ENCODE peak calls at places on chromosomes 16 and 17, in seven cellular contexts. One of them, this sample, is unnamed.

GRCh38 chr17:38898812-38899348 is 26.5 kb upstream of the LASP1NB start:
- DNase-seq in mammary epithelial cell: no peak
- DNase-seq in breast epithelium: no peak
- DNase-seq in GM23248: no peak
- DNase-seq in left ventricle myocardium inferior: no peak
- DNase-seq in Peyer's patch: peak; percentile 90
- DNase-seq in gastrocnemius medialis: peak; percentile 37
- DNase-seq in this sample: no peak

GRCh38 chr17:77692571-77693161 is 265.8 kb upstream of the TNRC6C start:
- DNase-seq in mammary epithelial cell: peak; percentile 51
- DNase-seq in breast epithelium: peak; percentile 16
- DNase-seq in GM23248: peak; percentile 88
- DNase-seq in left ventricle myocardium inferior: no peak
- DNase-seq in Peyer's patch: no peak
- DNase-seq in gastrocnemius medialis: peak; percentile 27
- DNase-seq in this sample: no peak

GRCh38 chr17:67434061-67434525 is 57.0 kb downstream of the PITPNC1 start:
- DNase-seq in mammary epithelial cell: no peak
- DNase-seq in breast epithelium: no peak
- DNase-seq in GM23248: peak; percentile 23
- DNase-seq in left ventricle myocardium inferior: peak; percentile 54
- DNase-seq in Peyer's patch: peak; percentile 58
- DNase-seq in gastrocnemius medialis: peak; percentile 18
- DNase-seq in this sample: no peak

GRCh38 chr16:81669473-81670350 is 109.4 kb upstream of the PLCG2 start:
- DNase-seq in mammary epithelial cell: no peak
- DNase-seq in breast epithelium: no peak
- DNase-seq in GM23248: no peak
- DNase-seq in left ventricle myocardium inferior: no peak
- DNase-seq in Peyer's patch: no peak
- DNase-seq in gastrocnemius medialis: no peak
- DNase-seq in this sample: no peak

GRCh38 chr16:79823644-79824043 is 223.1 kb upstream of the MAF start:
- DNase-seq in mammary epithelial cell: no peak
- DNase-seq in breast epithelium: no peak
- DNase-seq in GM23248: no peak
- DNase-seq in left ventricle myocardium inferior: no peak
- DNase-seq in Peyer's patch: no peak
- DNase-seq in gastrocnemius medialis: no peak
- DNase-seq in this sample: no peak

GRCh38 chr17:41483991-41484826 is 3.3 kb upstream of the KRT35 start:
- DNase-seq in mammary epithelial cell: no peak
- DNase-seq in breast epithelium: no peak
- DNase-seq in GM23248: no peak
- DNase-seq in left ventricle myocardium inferior: no peak
- DNase-seq in Peyer's patch: no peak
- DNase-seq in gastrocnemius medialis: no peak
- DNase-seq in this sample: no peak

GRCh38 chr17:32161506-32162365 is 19.4 kb downstream of the RHOT1 start:
- DNase-seq in mammary epithelial cell: peak; percentile 83
- DNase-seq in breast epithelium: no peak
- DNase-seq in GM23248: peak; percentile 78
- DNase-seq in left ventricle myocardium inferior: no peak
- DNase-seq in Peyer's patch: no peak
- DNase-seq in gastrocnemius medialis: no peak
- DNase-seq in this sample: no peak

GRCh38 chr17:70447588-70447987 is 278.3 kb downstream of the KCNJ2 start:
- DNase-seq in mammary epithelial cell: peak; percentile 1
- DNase-seq in breast epithelium: no peak
- DNase-seq in GM23248: no peak
- DNase-seq in left ventricle myocardium inferior: no peak
- DNase-seq in Peyer's patch: no peak
- DNase-seq in gastrocnemius medialis: no peak
- DNase-seq in this sample: no peak

GRCh38 chr16:259814-260253 is 15.9 kb downstream of the RGS11 start:
- DNase-seq in mammary epithelial cell: no peak
- DNase-seq in breast epithelium: no peak
- DNase-seq in GM23248: no peak
- DNase-seq in left ventricle myocardium inferior: no peak
- DNase-seq in Peyer's patch: no peak
- DNase-seq in gastrocnemius medialis: no peak
- DNase-seq in this sample: no peak

GRCh38 chr17:6163632-6164319 is 93.6 kb downstream of the WSCD1 start:
- DNase-seq in mammary epithelial cell: peak; percentile 32
- DNase-seq in breast epithelium: no peak
- DNase-seq in GM23248: no peak
- DNase-seq in left ventricle myocardium inferior: no peak
- DNase-seq in Peyer's patch: no peak
- DNase-seq in gastrocnemius medialis: no peak
- DNase-seq in this sample: no peak

GRCh38 chr16:4454618-4455017 is 19.8 kb downstream of the NMRAL1 start:
- DNase-seq in mammary epithelial cell: no peak
- DNase-seq in breast epithelium: no peak
- DNase-seq in GM23248: no peak
- DNase-seq in left ventricle myocardium inferior: no peak
- DNase-seq in Peyer's patch: no peak
- DNase-seq in gastrocnemius medialis: no peak
- DNase-seq in this sample: no peak

GRCh38 chr17:56810846-56811775 is 22.6 kb downstream of the C17orf67 start:
- DNase-seq in mammary epithelial cell: no peak
- DNase-seq in breast epithelium: no peak
- DNase-seq in GM23248: no peak
- DNase-seq in left ventricle myocardium inferior: no peak
- DNase-seq in Peyer's patch: no peak
- DNase-seq in gastrocnemius medialis: no peak
- DNase-seq in this sample: no peak

GRCh38 chr16:15592324-15592723 is 50.6 kb downstream of the MARF1 start:
- DNase-seq in mammary epithelial cell: no peak
- DNase-seq in breast epithelium: no peak
- DNase-seq in GM23248: no peak
- DNase-seq in left ventricle myocardium inferior: no peak
- DNase-seq in Peyer's patch: peak; percentile 27
- DNase-seq in gastrocnemius medialis: no peak
- DNase-seq in this sample: no peak

GRCh38 chr17:7132511-7133094 is 18.0 kb upstream of the ASGR2 start:
- DNase-seq in mammary epithelial cell: no peak
- DNase-seq in breast epithelium: no peak
- DNase-seq in GM23248: no peak
- DNase-seq in left ventricle myocardium inferior: no peak
- DNase-seq in Peyer's patch: peak; percentile 49
- DNase-seq in gastrocnemius medialis: peak; percentile 17
- DNase-seq in this sample: no peak

GRCh38 chr16:85028638-85029412 is 1.2 kb downstream of the KIAA0513 start:
- DNase-seq in mammary epithelial cell: peak; percentile 90
- DNase-seq in breast epithelium: peak; percentile 70
- DNase-seq in GM23248: peak; percentile 90
- DNase-seq in left ventricle myocardium inferior: no peak
- DNase-seq in Peyer's patch: peak; percentile 67
- DNase-seq in gastrocnemius medialis: peak; percentile 70
- DNase-seq in this sample: peak; percentile 83

GRCh38 chr16:23505942-23506605 is 4.2 kb downstream of the GGA2 start:
- DNase-seq in mammary epithelial cell: no peak
- DNase-seq in breast epithelium: no peak
- DNase-seq in GM23248: peak; percentile 26
- DNase-seq in left ventricle myocardium inferior: no peak
- DNase-seq in Peyer's patch: no peak
- DNase-seq in gastrocnemius medialis: no peak
- DNase-seq in this sample: no peak

GRCh38 chr17:75313941-75314550 is 24.8 kb upstream of the SLC25A19 start:
- DNase-seq in mammary epithelial cell: no peak
- DNase-seq in breast epithelium: no peak
- DNase-seq in GM23248: peak; percentile 53
- DNase-seq in left ventricle myocardium inferior: no peak
- DNase-seq in Peyer's patch: no peak
- DNase-seq in gastrocnemius medialis: peak; percentile 31
- DNase-seq in this sample: no peak

GRCh38 chr17:79647456-79647915 is 36.6 kb upstream of the RBFOX3 start:
- DNase-seq in mammary epithelial cell: no peak
- DNase-seq in breast epithelium: no peak
- DNase-seq in GM23248: no peak
- DNase-seq in left ventricle myocardium inferior: no peak
- DNase-seq in Peyer's patch: no peak
- DNase-seq in gastrocnemius medialis: no peak
- DNase-seq in this sample: no peak

GRCh38 chr17:79427621-79428539 is 183.0 kb downstream of the RBFOX3 start:
- DNase-seq in mammary epithelial cell: no peak
- DNase-seq in breast epithelium: no peak
- DNase-seq in GM23248: no peak
- DNase-seq in left ventricle myocardium inferior: no peak
- DNase-seq in Peyer's patch: no peak
- DNase-seq in gastrocnemius medialis: no peak
- DNase-seq in this sample: no peak

GRCh38 chr17:76528528-76529223 is 8.8 kb downstream of the CYGB start:
- DNase-seq in mammary epithelial cell: no peak
- DNase-seq in breast epithelium: no peak
- DNase-seq in GM23248: peak; percentile 71
- DNase-seq in left ventricle myocardium inferior: peak; percentile 78
- DNase-seq in Peyer's patch: peak; percentile 57
- DNase-seq in gastrocnemius medialis: no peak
- DNase-seq in this sample: no peak

GRCh38 chr17:51701501-51701900 is 441.2 kb downstream of the UTP18 start:
- DNase-seq in mammary epithelial cell: no peak
- DNase-seq in breast epithelium: no peak
- DNase-seq in GM23248: no peak
- DNase-seq in left ventricle myocardium inferior: no peak
- DNase-seq in Peyer's patch: no peak
- DNase-seq in gastrocnemius medialis: no peak
- DNase-seq in this sample: no peak

DNA sequence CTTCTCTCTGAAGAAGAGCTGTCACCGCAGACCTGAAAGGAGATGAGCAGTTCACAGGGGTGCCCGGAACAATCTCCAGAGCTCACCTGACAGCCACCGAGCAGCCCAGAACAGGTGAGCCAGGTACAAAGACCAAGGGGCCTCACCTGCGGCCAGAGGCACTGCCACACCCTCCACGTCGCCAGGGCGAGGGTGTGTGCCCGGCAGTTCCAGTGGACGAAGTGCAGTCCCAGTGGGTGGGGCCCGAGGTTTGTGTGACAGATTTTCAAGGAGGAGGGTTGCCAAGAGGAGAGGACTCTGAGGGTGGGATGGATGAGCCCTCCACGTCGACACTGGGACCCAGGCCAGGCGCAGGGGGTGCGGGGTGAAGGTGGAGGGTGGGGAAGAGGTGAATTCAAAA is 61.7 kb downstream of the SMPD3 start:
- DNase-seq in mammary epithelial cell: no peak
- DNase-seq in breast epithelium: no peak
- DNase-seq in GM23248: no peak
- DNase-seq in left ventricle myocardium inferior: no peak
- DNase-seq in Peyer's patch: no peak
- DNase-seq in gastrocnemius medialis: no peak
- DNase-seq in this sample: no peak
- H3K27ac ChIP-seq in mammary epithelial cell: no peak overlapping the region
- H3K27ac ChIP-seq in breast epithelium: no peak overlapping the region
- H3K27ac ChIP-seq in GM23248: no peak overlapping the region
- H3K27ac ChIP-seq in left ventricle myocardium inferior: no peak overlapping the region
- H3K27ac ChIP-seq in Peyer's patch: no peak overlapping the region
- H3K27ac ChIP-seq in gastrocnemius medialis: no peak overlapping the region
- H3K27ac ChIP-seq in this sample: no peak overlapping the region

GRCh38 chr16:54213322-54213721 is 73.3 kb downstream of the IRX3 start:
- DNase-seq in mammary epithelial cell: no peak
- DNase-seq in breast epithelium: no peak
- DNase-seq in GM23248: no peak
- DNase-seq in left ventricle myocardium inferior: no peak
- DNase-seq in Peyer's patch: no peak
- DNase-seq in gastrocnemius medialis: no peak
- DNase-seq in this sample: no peak

GRCh38 chr16:54216268-54217187 is 70.1 kb downstream of the IRX3 start:
- DNase-seq in mammary epithelial cell: no peak
- DNase-seq in breast epithelium: no peak
- DNase-seq in GM23248: peak; percentile 42
- DNase-seq in left ventricle myocardium inferior: peak; percentile 46
- DNase-seq in Peyer's patch: no peak
- DNase-seq in gastrocnemius medialis: peak; percentile 55
- DNase-seq in this sample: no peak

GRCh38 chr16:54210437-54211081 is 76.0 kb downstream of the IRX3 start:
- DNase-seq in mammary epithelial cell: no peak
- DNase-seq in breast epithelium: no peak
- DNase-seq in GM23248: no peak
- DNase-seq in left ventricle myocardium inferior: no peak
- DNase-seq in Peyer's patch: no peak
- DNase-seq in gastrocnemius medialis: no peak
- DNase-seq in this sample: no peak

GRCh38 chr16:54208262-54208661 is 78.3 kb downstream of the IRX3 start:
- DNase-seq in mammary epithelial cell: peak; percentile 16
- DNase-seq in breast epithelium: no peak
- DNase-seq in GM23248: peak; percentile 58
- DNase-seq in left ventricle myocardium inferior: no peak
- DNase-seq in Peyer's patch: no peak
- DNase-seq in gastrocnemius medialis: peak; percentile 39
- DNase-seq in this sample: no peak

GRCh38 chr16:54212893-54213292 is 73.7 kb downstream of the IRX3 start:
- DNase-seq in mammary epithelial cell: no peak
- DNase-seq in breast epithelium: no peak
- DNase-seq in GM23248: no peak
- DNase-seq in left ventricle myocardium inferior: no peak
- DNase-seq in Peyer's patch: no peak
- DNase-seq in gastrocnemius medialis: no peak
- DNase-seq in this sample: no peak
- H3K27me3 ChIP-seq in mammary epithelial cell: no peaks in the 10 kb centered on the region
- H3K27me3 ChIP-seq in breast epithelium: no peaks in the 10 kb centered on the region
- H3K27me3 ChIP-seq in GM23248: peaks cover 88% of the 10 kb centered on the region
- H3K27me3 ChIP-seq in left ventricle myocardium inferior: peaks cover 5% of the 10 kb centered on the region
- H3K27me3 ChIP-seq in Peyer's patch: no peaks in the 10 kb centered on the region
- H3K27me3 ChIP-seq in gastrocnemius medialis: no peaks in the 10 kb centered on the region
- H3K27me3 ChIP-seq in this sample: peaks cover 52% of the 10 kb centered on the region

GRCh38 chr17:47905221-47905733 is 9.2 kb downstream of the SP2 start:
- DNase-seq in mammary epithelial cell: peak; percentile 67
- DNase-seq in breast epithelium: peak; percentile 86
- DNase-seq in GM23248: peak; percentile 83
- DNase-seq in left ventricle myocardium inferior: peak; percentile 81
- DNase-seq in Peyer's patch: no peak
- DNase-seq in gastrocnemius medialis: peak; percentile 77
- DNase-seq in this sample: peak; percentile 71

GRCh38 chr17:47901423-47901822 is 5.4 kb downstream of the SP2 start:
- DNase-seq in mammary epithelial cell: no peak
- DNase-seq in breast epithelium: no peak
- DNase-seq in GM23248: no peak
- DNase-seq in left ventricle myocardium inferior: no peak
- DNase-seq in Peyer's patch: no peak
- DNase-seq in gastrocnemius medialis: no peak
- DNase-seq in this sample: no peak

GRCh38 chr17:47902039-47902744 is 6.2 kb downstream of the SP2 start:
- DNase-seq in mammary epithelial cell: no peak
- DNase-seq in breast epithelium: no peak
- DNase-seq in GM23248: no peak
- DNase-seq in left ventricle myocardium inferior: no peak
- DNase-seq in Peyer's patch: no peak
- DNase-seq in gastrocnemius medialis: no peak
- DNase-seq in this sample: no peak

GRCh38 chr17:47907932-47908562 is 12.0 kb downstream of the SP2 start:
- DNase-seq in mammary epithelial cell: peak; percentile 11
- DNase-seq in breast epithelium: no peak
- DNase-seq in GM23248: no peak
- DNase-seq in left ventricle myocardium inferior: no peak
- DNase-seq in Peyer's patch: no peak
- DNase-seq in gastrocnemius medialis: peak; percentile 83
- DNase-seq in this sample: no peak

GRCh38 chr17:47906443-47906842 is 10.4 kb downstream of the SP2 start:
- DNase-seq in mammary epithelial cell: no peak
- DNase-seq in breast epithelium: no peak
- DNase-seq in GM23248: no peak
- DNase-seq in left ventricle myocardium inferior: no peak
- DNase-seq in Peyer's patch: no peak
- DNase-seq in gastrocnemius medialis: no peak
- DNase-seq in this sample: no peak
- H3K27ac ChIP-seq in mammary epithelial cell: no peak overlapping the region
- H3K27ac ChIP-seq in breast epithelium: peak overlapping the region; percentile 94
- H3K27ac ChIP-seq in GM23248: no peak overlapping the region
- H3K27ac ChIP-seq in left ventricle myocardium inferior: peak overlapping the region; percentile 99
- H3K27ac ChIP-seq in Peyer's patch: no peak overlapping the region
- H3K27ac ChIP-seq in gastrocnemius medialis: peak overlapping the region; percentile 86
- H3K27ac ChIP-seq in this sample: peak overlapping the region; percentile 79

GRCh38 chr17:35554668-35555067 is 6.0 kb downstream of the SLFN14 start:
- DNase-seq in mammary epithelial cell: no peak
- DNase-seq in breast epithelium: no peak
- DNase-seq in GM23248: peak; percentile 39
- DNase-seq in left ventricle myocardium inferior: no peak
- DNase-seq in Peyer's patch: no peak
- DNase-seq in gastrocnemius medialis: no peak
- DNase-seq in this sample: no peak
- H3K27me3 ChIP-seq in mammary epithelial cell: peaks cover 2% of the 10 kb centered on the region
- H3K27me3 ChIP-seq in breast epithelium: peaks cover 4% of the 10 kb centered on the region
- H3K27me3 ChIP-seq in GM23248: peaks cover 26% of the 10 kb centered on the region
- H3K27me3 ChIP-seq in left ventricle myocardium inferior: peaks cover 64% of the 10 kb centered on the region
- H3K27me3 ChIP-seq in Peyer's patch: no peaks in the 10 kb centered on the region
- H3K27me3 ChIP-seq in gastrocnemius medialis: no peaks in the 10 kb centered on the region
- H3K27me3 ChIP-seq in this sample: no peaks in the 10 kb centered on the region